ENCODE peak calls at places on chromosomes 16 and 17, in six cellular contexts. W is NCI-H2081, B is RWPE1, O is NCI-H1436, S is WTC11, V is right lobe of liver. C is an unnamed sample.

GRCh38 chr17:6548034-6548433 is 8.3 kb downstream of the PITPNM3 start:
- DNase-seq in O (no peak), S (no peak), W (no peak), V (peak; percentile 11), B (no peak), C (no peak)

GRCh38 chr17:8696456-8696855 is 48.2 kb downstream of the CCDC42 start:
- DNase-seq in S (peak; percentile 28), B (no peak), O (no peak), W (no peak), V (no peak), C (no peak)

GRCh38 chr16:85395207-85395912 is 217.8 kb upstream of the GSE1 start:
- DNase-seq in B (peak; percentile 96), S (peak; percentile 11), W (peak; percentile 77), O (peak; percentile 80), V (peak; percentile 55), C (no peak)

GRCh38 chr17:27315322-27315721 is 21.4 kb downstream of the WSB1 start:
- DNase-seq in O (no peak), S (no peak), W (no peak), B (no peak), V (no peak), C (no peak)

GRCh38 chr17:80164185-80164584 is 5.6 kb upstream of the CARD14 start:
- DNase-seq in O (no peak), B (no peak), V (no peak), W (no peak), S (no peak), C (no peak)

GRCh38 chr17:1038459-1039118 is 41.7 kb downstream of the TIMM22 start:
- DNase-seq in V (no peak), B (no peak), S (no peak), O (no peak), W (no peak), C (no peak)

GRCh38 chr16:84182104-84182503 is 4.8 kb downstream of the TAF1C start:
- DNase-seq in O (no peak), S (no peak), V (no peak), W (no peak), B (no peak), C (no peak)

GRCh38 chr17:2449486-2449885 is 48.6 kb upstream of the MNT start:
- DNase-seq in V (no peak), O (no peak), B (no peak), W (no peak), S (no peak), C (no peak)

GRCh38 chr17:74922172-74922571 is 883 bp downstream of the USH1G start:
- DNase-seq in O (no peak), B (no peak), S (no peak), W (no peak), V (no peak), C (no peak)

GRCh38 chr16:15593235-15593634 is 49.7 kb downstream of the MARF1 start:
- DNase-seq in W (no peak), B (no peak), O (no peak), V (no peak), S (no peak), C (no peak)

GRCh38 chr17:28896884-28897768 is at the start of gene FLOT2:
- DNase-seq in W (peak; percentile 40), O (peak; percentile 68), B (peak; percentile 92), V (peak; percentile 87), S (peak; percentile 72), C (no peak)

GRCh38 chr16:2212362-2213324 is 2.0 kb upstream of the BRICD5 start:
- DNase-seq in W (no peak), O (no peak), B (no peak), S (no peak), V (no peak), C (no peak)

GRCh38 chr16:20784204-20784603 is 20.4 kb downstream of the ACSM3 start:
- DNase-seq in W (no peak), B (no peak), O (no peak), S (no peak), V (no peak), C (no peak)

C was measured in NT2/D1.